ENCODE peak calls at places on chromosomes 1 and 21, in six cellular contexts. Q, M, E, V, T and O are unnamed samples.

GRCh38 chr21:33205476-33205875 is 24.3 kb upstream of the IFNAR2 start:
- DNase-seq in V (no peak), M (no peak), Q (no peak), T (no peak), E (no peak), O (no peak)

GRCh38 chr1:171940373-171940772 is 99.1 kb downstream of the DNM3 start:
- DNase-seq in Q (no peak), M (no peak), V (no peak), E (no peak), T (no peak), O (no peak)

GRCh38 chr1:88736633-88737248 is 52.7 kb downstream of the PKN2 start:
- DNase-seq in M (no peak), E (peak), T (peak), Q (no peak), V (no peak), O (peak)

GRCh38 chr1:228349701-228350171 is 56.9 kb downstream of the TRIM11 start:
- DNase-seq in V (no peak), E (peak), T (no peak), Q (no peak), M (no peak), O (no peak)

GRCh38 chr1:116033322-116033721 is 57.0 kb downstream of the SLC22A15 start:
- DNase-seq in T (no peak), V (no peak), M (no peak), Q (no peak), E (no peak), O (no peak)

GRCh38 chr21:14787312-14787711 is 241.2 kb upstream of the SAMSN1 start:
- DNase-seq in Q (no peak), E (no peak), T (no peak), M (no peak), V (no peak), O (no peak)

GRCh38 chr1:45953934-45954333 is 150.5 kb downstream of the MAST2 start:
- DNase-seq in V (no peak), M (no peak), T (no peak), Q (no peak), E (no peak), O (no peak)

GRCh38 chr1:157834430-157834829 is 7.2 kb downstream of the CD5L start:
- DNase-seq in V (no peak), M (no peak), E (no peak), Q (no peak), T (no peak), O (no peak)

GRCh38 chr1:59928996-59929395 is 2.4 kb upstream of the CYP2J2 start:
- DNase-seq in T (no peak), E (no peak), Q (no peak), M (no peak), V (no peak), O (no peak)

GRCh38 chr1:94864821-94865220 is 44.7 kb downstream of the SLC44A3 start:
- DNase-seq in Q (no peak), V (no peak), T (no peak), E (no peak), M (no peak), O (no peak)

GRCh38 chr1:17998889-17999288 is 108.7 kb upstream of the IGSF21 start:
- DNase-seq in V (peak), T (no peak), M (no peak), E (no peak), Q (no peak), O (no peak)

GRCh38 chr21:44785620-44786344 is 15.8 kb downstream of the UBE2G2 start:
- DNase-seq in T (no peak), V (no peak), E (no peak), M (no peak), Q (no peak), O (no peak)

GRCh38 chr1:186519981-186520380 is 59.1 kb upstream of the PDC start:
- DNase-seq in Q (no peak), E (no peak), M (no peak), V (no peak), T (no peak), O (no peak)

GRCh38 chr1:216032977-216033376 is 390.3 kb downstream of the USH2A start:
- DNase-seq in T (no peak), Q (no peak), M (no peak), E (no peak), V (no peak), O (no peak)

GRCh38 chr1:29094433-29094832 is 29.3 kb downstream of the TMEM200B start:
- DNase-seq in T (no peak), E (no peak), Q (no peak), M (no peak), V (no peak), O (no peak)

GRCh38 chr1:75632350-75632949 is 21.5 kb upstream of the SLC44A5 start:
- DNase-seq in E (no peak), T (peak), V (no peak), Q (peak), M (no peak), O (no peak)

GRCh38 chr1:232084584-232085223 is 458.1 kb downstream of the DISC1 start:
- DNase-seq in M (no peak), E (no peak), Q (no peak), V (no peak), T (peak), O (no peak)